ENCODE peak calls at places on chromosome 16, in six cellular contexts. Q, D, W, N, O and P are unnamed samples.

GRCh38 chr16:77657016-77657415 is 65.3 kb upstream of the NUDT7 start:
- DNase-seq in Q (no peak), D (no peak), W (no peak), N (no peak), O (peak; percentile 75), P (no peak)

GRCh38 chr16:31403590-31404352 is 10.6 kb downstream of the ITGAD start:
- DNase-seq in Q (no peak), D (no peak), W (no peak), N (no peak), O (no peak), P (no peak)

GRCh38 chr16:88333645-88334516 is 48.9 kb upstream of the ZNF469 start:
- DNase-seq in Q (no peak), D (no peak), W (no peak), N (no peak), O (no peak), P (no peak)

GRCh38 chr16:88662222-88662842 is 559 bp downstream of the MVD start:
- DNase-seq in Q (no peak), D (no peak), W (peak; percentile 58), N (no peak), O (no peak), P (no peak)

GRCh38 chr16:23508589-23509440 is 1.5 kb downstream of the GGA2 start:
- DNase-seq in Q (no peak), D (no peak), W (no peak), N (no peak), O (no peak), P (no peak)

GRCh38 chr16:25966172-25967097 is 274.7 kb downstream of the HS3ST4 start:
- DNase-seq in Q (no peak), D (no peak), W (no peak), N (no peak), O (no peak), P (no peak)

GRCh38 chr16:5069048-5069447 is 2.6 kb upstream of the ALG1 start:
- DNase-seq in Q (no peak), D (no peak), W (no peak), N (no peak), O (no peak), P (no peak)

GRCh38 chr16:27463741-27464662 is 62.0 kb downstream of the IL21R start:
- DNase-seq in Q (no peak), D (no peak), W (no peak), N (no peak), O (no peak), P (no peak)

GRCh38 chr16:77169650-77170236 is 21.2 kb upstream of the MON1B start:
- DNase-seq in Q (no peak), D (peak; percentile 12), W (no peak), N (no peak), O (peak; percentile 72), P (no peak)

GRCh38 chr16:49473773-49474172 is 100.2 kb downstream of the C16orf78 start:
- DNase-seq in Q (no peak), D (no peak), W (peak; percentile 46), N (no peak), O (no peak), P (no peak)

GRCh38 chr16:24920568-24920967 is 74.8 kb downstream of the SLC5A11 start:
- DNase-seq in Q (no peak), D (no peak), W (no peak), N (no peak), O (no peak), P (no peak)

GRCh38 chr16:74752756-74753155 is 21.9 kb downstream of the FA2H start:
- DNase-seq in Q (no peak), D (no peak), W (no peak), N (no peak), O (no peak), P (no peak)

GRCh38 chr16:75591001-75591852 is 25.0 kb downstream of the GABARAPL2 start:
- DNase-seq in Q (peak; percentile 56), D (peak; percentile 24), W (peak; percentile 81), N (peak; percentile 28), O (peak; percentile 42), P (peak; percentile 31)

GRCh38 chr16:88775825-88776224 is 9.2 kb downstream of the PIEZO1 start:
- DNase-seq in Q (no peak), D (no peak), W (no peak), N (no peak), O (no peak), P (no peak)

GRCh38 chr16:76490240-76490639 is 213.0 kb downstream of the CNTNAP4 start:
- DNase-seq in Q (no peak), D (no peak), W (no peak), N (no peak), O (no peak), P (no peak)

GRCh38 chr16:4245400-4245799 is 3.5 kb upstream of the SRL start:
- DNase-seq in Q (no peak), D (no peak), W (no peak), N (no peak), O (no peak), P (no peak)

GRCh38 chr16:2022723-2023097 is 3.1 kb downstream of the NPW start:
- DNase-seq in Q (peak; percentile 47), D (no peak), W (no peak), N (no peak), O (peak; percentile 75), P (no peak)

GRCh38 chr16:11160676-11161115 is 95.3 kb downstream of the SOCS1 start:
- DNase-seq in Q (no peak), D (no peak), W (no peak), N (no peak), O (no peak), P (no peak)

GRCh38 chr16:26605872-26606271 is 460.9 kb upstream of the C16orf82 start:
- DNase-seq in Q (no peak), D (no peak), W (no peak), N (no peak), O (no peak), P (no peak)

GRCh38 chr16:1743376-1744337 is 27.7 kb downstream of the NME3 start:
- DNase-seq in Q (no peak), D (no peak), W (no peak), N (no peak), O (no peak), P (no peak)

GRCh38 chr16:75919664-75920063 is 193.4 kb upstream of the CPHXL start:
- DNase-seq in Q (no peak), D (no peak), W (no peak), N (no peak), O (no peak), P (no peak)

GRCh38 chr16:88591577-88592021 is 21.4 kb downstream of the ZC3H18 start:
- DNase-seq in Q (no peak), D (no peak), W (peak; percentile 74), N (peak; percentile 16), O (no peak), P (peak; percentile 5)

GRCh38 chr16:85891776-85892166 is 7.2 kb upstream of the IRF8 start:
- DNase-seq in Q (no peak), D (no peak), W (no peak), N (no peak), O (no peak), P (no peak)

GRCh38 chr16:84832488-84833141 is 12.8 kb downstream of the CRISPLD2 start:
- DNase-seq in Q (peak; percentile 98), D (peak; percentile 60), W (peak; percentile 86), N (peak; percentile 89), O (no peak), P (peak; percentile 95)

GRCh38 chr16:76583466-76583865 is 306.3 kb downstream of the CNTNAP4 start:
- DNase-seq in Q (no peak), D (no peak), W (no peak), N (peak; percentile 12), O (peak; percentile 87), P (no peak)

GRCh38 chr16:69861276-69862030 is 89.7 kb upstream of the CLEC18A start:
- DNase-seq in Q (peak; percentile 52), D (no peak), W (peak; percentile 86), N (peak; percentile 71), O (no peak), P (no peak)

GRCh38 chr16:69860233-69861231 is 90.6 kb upstream of the CLEC18A start:
- DNase-seq in Q (no peak), D (no peak), W (no peak), N (no peak), O (no peak), P (no peak)

GRCh38 chr16:69855587-69855986 is 93.5 kb downstream of the WWP2 start:
- DNase-seq in Q (no peak), D (no peak), W (no peak), N (no peak), O (no peak), P (no peak)

GRCh38 chr16:69858196-69859104 is 92.7 kb upstream of the CLEC18A start:
- DNase-seq in Q (no peak), D (no peak), W (no peak), N (no peak), O (no peak), P (no peak)

DNA sequence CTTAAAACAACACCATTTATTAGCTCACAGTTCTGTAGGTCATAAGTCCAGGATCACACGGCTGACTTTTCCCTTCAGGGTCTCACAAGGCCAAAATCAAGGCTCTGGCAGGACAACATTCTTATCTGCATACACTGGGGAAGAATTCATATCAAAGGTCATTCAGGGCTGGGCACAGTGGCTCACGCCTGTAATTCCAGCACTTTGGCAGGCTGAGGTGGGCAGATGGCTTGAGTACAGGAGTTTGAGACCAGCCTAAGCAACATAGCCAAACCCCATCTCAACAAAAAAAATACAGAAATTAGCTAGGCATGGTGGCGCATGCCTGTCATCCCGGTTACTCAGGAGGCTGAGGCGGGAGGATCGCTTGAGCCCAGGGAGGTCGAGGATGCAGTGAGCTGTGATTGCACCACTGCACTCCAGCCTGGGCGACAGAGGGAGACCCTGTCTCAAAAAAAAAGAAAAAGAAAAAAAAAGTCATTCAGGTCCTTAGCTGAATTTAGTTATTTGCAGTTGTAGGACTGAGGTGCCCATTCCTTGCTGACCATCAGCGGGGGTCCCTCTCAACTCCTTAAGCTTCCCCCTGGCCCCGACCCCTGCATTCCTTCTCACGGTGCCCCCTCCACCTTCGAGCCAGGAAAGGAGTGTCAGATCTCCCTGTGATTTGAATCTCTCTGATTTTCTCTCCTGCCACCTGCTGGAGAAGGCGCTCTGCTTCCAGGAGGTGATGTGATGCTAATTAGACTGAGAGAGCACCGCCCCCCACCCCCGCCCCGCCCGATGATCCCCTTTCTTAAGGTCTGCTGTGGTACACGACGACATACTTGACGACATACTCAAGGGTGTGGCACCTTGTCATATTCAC is 91.8 kb upstream of the CLEC18A start:
- DNase-seq in Q (no peak), D (no peak), W (no peak), N (peak; percentile 28), O (no peak), P (no peak)
- TF ChIP-seq CTCF in Q (peak; percentile 48), D (no peak), W (no peak), N (peak; percentile 18), O (peak; percentile 33), P (peak; percentile 10)

DNA sequence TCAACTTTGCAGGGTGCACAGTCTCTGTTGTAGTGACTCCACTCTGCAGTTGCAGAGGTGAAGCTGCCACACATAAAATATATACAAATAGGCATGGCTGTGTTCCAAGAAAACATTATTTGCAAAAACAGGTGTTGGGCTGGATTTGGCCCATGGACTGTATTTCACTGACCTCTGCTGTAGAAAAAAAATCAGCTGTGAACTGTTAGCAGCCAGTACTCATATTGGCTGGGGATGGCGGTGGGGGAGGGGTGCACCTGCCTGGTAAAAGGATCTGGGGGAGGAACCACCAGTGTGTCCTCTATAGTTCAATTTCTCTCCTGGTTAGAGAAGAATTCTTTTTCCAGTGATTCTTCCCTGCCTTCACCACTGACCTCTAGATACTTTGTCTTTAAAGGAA is 50.0 kb downstream of the SHISA9 start:
- DNase-seq in Q (no peak), D (no peak), W (no peak), N (no peak), O (no peak), P (no peak)
- TF ChIP-seq CTCF in Q (no peak), D (no peak), W (no peak), N (no peak), O (no peak), P (no peak)

GRCh38 chr16:47064775-47065174 is 79.0 kb downstream of the NETO2 start:
- DNase-seq in Q (no peak), D (no peak), W (no peak), N (no peak), O (no peak), P (no peak)
- TF ChIP-seq CTCF in Q (no peak), D (no peak), W (no peak), N (no peak), O (no peak), P (no peak)

GRCh38 chr16:8885674-8886592 is 3.8 kb downstream of the LITAFD start:
- DNase-seq in Q (peak; percentile 56), D (no peak), W (no peak), N (no peak), O (peak; percentile 74), P (no peak)
- TF ChIP-seq CTCF in Q (peak; percentile 59), D (no peak), W (no peak), N (no peak), O (peak; percentile 15), P (no peak)